ENCODE peak calls at places on chromosomes 4 and X, in four cellular contexts. J, K, L and Q are unnamed samples.
A peak's percentile ranks its signal among the peaks of the same experiment; 100 is the strongest.

GRCh38 chr4:161189286-161190134 is 974.3 kb downstream of the FSTL5 start:
- DNase-seq in J (peak; percentile 12), K (no peak), L (no peak), Q (no peak)

GRCh38 chr4:184384810-184385557 is 89.4 kb downstream of the IRF2 start:
- DNase-seq in J (peak; percentile 17), K (peak; percentile 43), L (no peak), Q (no peak)

GRCh38 chr4:3465698-3466671 is 2.9 kb downstream of the DOK7 start:
- DNase-seq in J (peak; percentile 69), K (peak; percentile 17), L (no peak), Q (peak; percentile 72)

GRCh38 chr4:52103314-52103713 is 52.2 kb downstream of the SPATA18 start:
- DNase-seq in J (peak; percentile 69), K (no peak), L (no peak), Q (no peak)

GRCh38 chr4:22686156-22686555 is 6.6 kb upstream of the GBA3 start:
- DNase-seq in J (no peak), K (no peak), L (no peak), Q (no peak)

GRCh38 chr4:189237340-189237739 is 703.3 kb upstream of the FRG1 start:
- DNase-seq in J (no peak), K (no peak), L (no peak), Q (peak; percentile 67)

GRCh38 chrX:1239681-1240142 is 27.3 kb upstream of the CRLF2 start:
- DNase-seq in J (no peak), K (peak; percentile 67), L (no peak), Q (peak; percentile 90)

GRCh38 chrX:38652934-38653442 is 91.6 kb downstream of the TSPAN7 start:
- DNase-seq in J (no peak), K (no peak), L (no peak), Q (no peak)

GRCh38 chr4:165385124-165385523 is 6.3 kb downstream of the CPE start:
- DNase-seq in J (no peak), K (no peak), L (no peak), Q (no peak)

GRCh38 chr4:165384608-165385007 is 5.8 kb downstream of the CPE start:
- DNase-seq in J (peak; percentile 33), K (no peak), L (no peak), Q (no peak)

GRCh38 chr4:165382640-165383039 is 3.8 kb downstream of the CPE start:
- DNase-seq in J (no peak), K (no peak), L (no peak), Q (no peak)

GRCh38 chr4:165384186-165384585 is 5.4 kb downstream of the CPE start:
- DNase-seq in J (no peak), K (no peak), L (no peak), Q (no peak)

DNA sequence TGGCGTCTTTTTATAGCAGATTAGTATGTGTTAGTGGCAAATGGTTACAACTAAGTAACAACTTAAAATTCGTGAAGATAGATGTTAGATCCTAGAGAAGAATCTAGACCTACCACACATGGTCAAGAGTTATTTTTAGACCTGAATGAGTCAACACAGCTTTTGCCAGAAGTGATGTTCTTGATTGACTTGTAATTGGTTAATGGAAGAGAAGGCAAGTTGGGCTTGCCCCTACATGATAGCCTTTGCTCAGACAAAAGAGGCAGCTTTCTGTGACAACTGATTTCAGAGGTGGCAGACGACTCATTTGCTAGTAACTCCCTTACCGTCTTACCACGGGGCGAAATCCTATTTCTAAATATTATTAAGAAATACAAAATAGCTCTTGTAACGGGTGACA is 4.9 kb downstream of the CPE start:
- DNase-seq in J (no peak), K (no peak), L (no peak), Q (no peak)
- TF ChIP-seq CTCF in J (no peak), K (no peak), L (no peak), Q (no peak)

GRCh38 chr4:53481586-53481985 is 104.1 kb downstream of the FIP1L1 start:
- DNase-seq in J (no peak), K (no peak), L (no peak), Q (peak; percentile 69)
- H3K4me1 ChIP-seq in J (peaks cover 42% of the 10 kb centered on the region), K (no peaks in the 10 kb centered on the region), L (peaks cover 16% of the 10 kb centered on the region), Q (no peaks in the 10 kb centered on the region)

DNA sequence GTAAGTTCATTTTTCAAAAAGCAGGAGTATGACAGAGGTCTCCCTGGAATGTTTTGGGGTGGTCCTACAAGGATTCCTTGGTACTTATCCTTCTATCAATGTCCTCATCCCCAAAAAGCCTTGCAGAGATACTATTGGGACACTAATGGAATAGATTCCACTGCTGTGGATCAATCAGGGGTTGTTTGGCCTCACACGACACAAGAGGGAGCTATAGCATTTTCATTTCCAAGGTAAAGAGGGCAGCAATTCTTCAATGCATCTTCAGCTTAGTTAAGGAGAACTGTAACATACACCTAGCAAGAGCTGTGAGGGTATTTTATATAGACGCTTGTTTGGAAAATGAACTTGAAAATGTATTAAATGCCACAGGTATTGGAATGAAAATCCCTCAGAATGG is 50.9 kb downstream of the USP26 start:
- DNase-seq in J (peak; percentile 51), K (no peak), L (no peak), Q (no peak)
- TF ChIP-seq CTCF in J (peak; percentile 50), K (peak; percentile 14), L (no peak), Q (no peak)

DNA sequence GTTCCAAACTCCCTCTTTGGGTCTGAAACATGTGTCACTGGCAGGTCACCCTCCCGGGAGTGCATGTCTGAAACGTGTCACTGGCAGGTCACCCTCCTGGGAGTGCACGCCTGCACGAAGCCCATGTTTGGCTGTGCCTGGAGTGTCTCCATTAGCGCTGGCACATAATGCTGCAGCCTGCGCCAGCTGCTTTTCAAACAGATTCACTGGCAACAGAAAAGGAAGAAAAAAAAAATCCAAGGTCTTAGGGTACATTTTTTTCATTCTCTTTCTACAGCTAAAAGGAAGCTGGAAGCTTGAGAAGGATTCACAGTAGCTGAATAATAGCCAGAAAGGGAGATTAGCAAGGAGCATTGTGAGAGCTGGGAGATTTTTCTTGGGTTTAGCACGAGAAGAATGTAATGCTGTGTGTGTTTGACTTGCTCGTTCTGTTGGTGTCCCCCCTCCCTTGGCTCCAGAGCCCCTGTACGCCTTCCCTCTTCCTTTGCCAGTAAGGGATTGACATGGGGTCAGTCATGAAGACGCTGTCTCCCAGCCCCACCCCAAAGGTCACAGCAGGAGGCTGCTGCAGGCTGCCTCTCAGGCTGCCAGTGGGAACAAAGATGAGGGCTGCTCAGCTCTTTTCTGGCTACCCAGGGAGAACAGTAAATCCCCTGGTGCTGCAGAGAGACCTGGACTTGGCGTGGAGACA is 39.1 kb upstream of the TLR3 start:
- DNase-seq in J (peak; percentile 30), K (peak; percentile 80), L (peak; percentile 72), Q (peak; percentile 37)
- H3K4me1 ChIP-seq in J (peaks cover 36% of the 10 kb centered on the region), K (peaks cover 5% of the 10 kb centered on the region), L (peaks cover 10% of the 10 kb centered on the region), Q (no peaks in the 10 kb centered on the region)

GRCh38 chr4:152784490-152785195 is 4.9 kb downstream of the ARFIP1 start:
- DNase-seq in J (peak; percentile 72), K (no peak), L (no peak), Q (no peak)
- TF ChIP-seq CTCF in J (peak; percentile 39), K (no peak), L (no peak), Q (no peak)

GRCh38 chrX:53714580-53715335 is 28.2 kb upstream of the HUWE1 start:
- DNase-seq in J (peak; percentile 15), K (no peak), L (no peak), Q (no peak)
- H3K4me1 ChIP-seq in J (no peaks in the 10 kb centered on the region), K (no peaks in the 10 kb centered on the region), L (no peaks in the 10 kb centered on the region), Q (no peaks in the 10 kb centered on the region)

GRCh38 chr4:81712714-81713113 is 241.0 kb upstream of the RASGEF1B start:
- DNase-seq in J (no peak), K (no peak), L (no peak), Q (no peak)
- TF ChIP-seq CTCF in J (no peak), K (no peak), L (no peak), Q (no peak)

GRCh38 chr4:89296871-89297270 is 10.7 kb downstream of the GPRIN3 start:
- DNase-seq in J (no peak), K (no peak), L (no peak), Q (no peak)
- H3K4me1 ChIP-seq in J (no peaks in the 10 kb centered on the region), K (no peaks in the 10 kb centered on the region), L (no peaks in the 10 kb centered on the region), Q (no peaks in the 10 kb centered on the region)

GRCh38 chr4:110224812-110225211 is 26.4 kb upstream of the ELOVL6 start:
- DNase-seq in J (no peak), K (no peak), L (no peak), Q (no peak)

DNA sequence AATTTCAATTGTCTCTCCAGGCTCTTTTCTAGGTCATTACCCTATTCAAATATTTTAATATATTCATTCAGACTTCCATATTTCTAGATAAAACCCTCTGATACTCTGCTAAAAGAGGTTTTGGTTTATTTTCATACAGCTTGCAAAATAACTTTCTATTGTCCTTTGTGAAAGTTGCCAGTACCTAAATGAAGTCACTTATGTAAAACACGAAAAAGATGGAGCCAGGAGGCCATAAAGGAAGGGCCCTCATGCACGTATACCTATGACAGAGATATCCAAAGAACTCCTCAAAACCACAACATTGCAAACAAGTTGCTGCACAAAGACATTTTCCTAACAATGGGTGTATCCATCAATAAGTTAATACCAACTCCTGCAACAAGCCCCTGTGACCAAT is 25.7 kb upstream of the ELOVL6 start:
- DNase-seq in J (no peak), K (no peak), L (no peak), Q (no peak)
- TF ChIP-seq CTCF in J (no peak), K (no peak), L (no peak), Q (no peak)

GRCh38 chrX:134543201-134543797 is 83.3 kb downstream of the HPRT1 start:
- DNase-seq in J (peak; percentile 41), K (no peak), L (no peak), Q (no peak)

GRCh38 chrX:134544614-134545255 is 84.8 kb downstream of the HPRT1 start:
- DNase-seq in J (peak; percentile 57), K (no peak), L (peak; percentile 51), Q (no peak)

GRCh38 chrX:134545524-134545923 is 85.6 kb downstream of the HPRT1 start:
- DNase-seq in J (peak; percentile 45), K (no peak), L (peak; percentile 44), Q (no peak)

GRCh38 chrX:134544189-134544588 is 84.2 kb downstream of the HPRT1 start:
- DNase-seq in J (no peak), K (no peak), L (no peak), Q (no peak)

DNA sequence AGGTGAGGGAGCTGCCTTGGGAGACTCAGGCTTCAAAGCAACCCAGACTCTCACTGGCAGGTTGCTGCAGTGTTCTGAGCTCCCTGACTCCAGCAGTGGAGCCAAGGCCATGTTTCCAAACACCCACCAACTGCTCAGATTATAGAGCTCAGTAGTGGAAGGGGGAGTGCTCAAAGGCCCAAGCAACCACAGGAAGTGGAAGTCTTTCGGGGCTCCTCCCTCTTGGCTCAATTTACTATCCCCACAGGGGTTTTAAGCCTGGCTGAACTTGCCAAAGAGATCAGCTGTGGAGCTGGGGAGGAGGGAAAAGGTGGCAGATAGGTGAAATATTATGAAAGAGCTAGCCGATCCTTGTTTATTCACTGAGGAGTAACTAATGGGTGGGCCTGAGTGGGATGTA is 82.5 kb downstream of the HPRT1 start:
- DNase-seq in J (peak; percentile 46), K (no peak), L (peak; percentile 63), Q (no peak)
- H3K4me1 ChIP-seq in J (peaks cover 41% of the 10 kb centered on the region), K (no peaks in the 10 kb centered on the region), L (peaks cover 10% of the 10 kb centered on the region), Q (no peaks in the 10 kb centered on the region)